ENCODE peak calls at places on chromosomes 3 and 15, in six cellular contexts. V, A, M, R, D and U are unnamed samples.

GRCh38 chr3:4656059-4656458 is 162.9 kb downstream of the ITPR1 start:
- DNase-seq in V (no peak), A (peak; percentile 52), M (peak; percentile 83), R (peak; percentile 30), D (peak; percentile 45), U (peak; percentile 43)

GRCh38 chr15:66308526-66308925 is 15.2 kb downstream of the DIS3L start:
- DNase-seq in V (no peak), A (no peak), M (no peak), R (no peak), D (no peak), U (no peak)

GRCh38 chr15:67746450-67746849 is 78.9 kb upstream of the SKOR1 start:
- DNase-seq in V (no peak), A (no peak), M (peak; percentile 48), R (no peak), D (no peak), U (peak; percentile 27)

GRCh38 chr15:83475551-83475950 is 28.4 kb downstream of the SH3GL3 start:
- DNase-seq in V (no peak), A (no peak), M (peak; percentile 73), R (no peak), D (no peak), U (no peak)

GRCh38 chr3:194871143-194871863 is 185.6 kb downstream of the FAM43A start:
- DNase-seq in V (no peak), A (peak; percentile 61), M (peak; percentile 89), R (peak; percentile 88), D (peak; percentile 53), U (peak; percentile 84)

GRCh38 chr15:35654334-35654733 is 108.4 kb upstream of the DPH6 start:
- DNase-seq in V (no peak), A (no peak), M (no peak), R (no peak), D (no peak), U (no peak)

GRCh38 chr15:89192136-89192535 is 29.2 kb downstream of the RLBP1 start:
- DNase-seq in V (no peak), A (no peak), M (no peak), R (no peak), D (no peak), U (no peak)

GRCh38 chr3:127853681-127854080 is 31.4 kb upstream of the MGLL start:
- DNase-seq in V (no peak), A (no peak), M (peak; percentile 43), R (peak; percentile 12), D (no peak), U (no peak)

GRCh38 chr3:50375200-50375931 is 16.0 kb upstream of the TMEM115 start:
- DNase-seq in V (no peak), A (no peak), M (no peak), R (no peak), D (no peak), U (no peak)

GRCh38 chr15:32691316-32692032 is 26.3 kb upstream of the GREM1 start:
- DNase-seq in V (no peak), A (no peak), M (no peak), R (no peak), D (no peak), U (no peak)

GRCh38 chr3:184255291-184256039 is 5.9 kb downstream of the CAMK2N2 start:
- DNase-seq in V (no peak), A (no peak), M (peak; percentile 76), R (no peak), D (no peak), U (no peak)

GRCh38 chr3:34212175-34212574 is 413.7 kb downstream of the PDCD6IP start:
- DNase-seq in V (no peak), A (no peak), M (no peak), R (no peak), D (no peak), U (no peak)

GRCh38 chr15:39199076-39199475 is 381.8 kb upstream of the THBS1 start:
- DNase-seq in V (no peak), A (peak; percentile 21), M (no peak), R (peak; percentile 25), D (peak; percentile 13), U (no peak)

GRCh38 chr3:29215948-29216347 is 64.9 kb upstream of the RBMS3 start:
- DNase-seq in V (no peak), A (no peak), M (peak; percentile 39), R (no peak), D (no peak), U (no peak)

GRCh38 chr3:107943860-107944543 is 146.8 kb downstream of the CD47 start:
- DNase-seq in V (no peak), A (no peak), M (peak; percentile 30), R (no peak), D (no peak), U (no peak)

GRCh38 chr3:47855461-47856383 is 52.8 kb downstream of the DHX30 start:
- DNase-seq in V (no peak), A (no peak), M (no peak), R (no peak), D (no peak), U (no peak)

GRCh38 chr3:53498993-53499641 is 4.7 kb downstream of the CACNA1D start:
- DNase-seq in V (no peak), A (no peak), M (no peak), R (no peak), D (no peak), U (peak; percentile 35)

GRCh38 chr3:150588027-150588830 is 14.9 kb upstream of the SELENOT start:
- DNase-seq in V (no peak), A (peak; percentile 46), M (no peak), R (no peak), D (peak; percentile 51), U (no peak)

GRCh38 chr15:35115155-35115725 is 30.1 kb upstream of the NANOGP8 start:
- DNase-seq in V (no peak), A (no peak), M (no peak), R (no peak), D (no peak), U (no peak)

GRCh38 chr3:48628277-48629017 is 6.8 kb downstream of the SLC26A6 start:
- DNase-seq in V (no peak), A (no peak), M (no peak), R (no peak), D (no peak), U (no peak)

GRCh38 chr3:4738737-4739274 is 240.4 kb upstream of the BHLHE40 start:
- DNase-seq in V (no peak), A (peak; percentile 35), M (no peak), R (no peak), D (no peak), U (no peak)

GRCh38 chr3:174023445-174023844 is 625.9 kb downstream of the NLGN1 start:
- DNase-seq in V (no peak), A (no peak), M (no peak), R (no peak), D (no peak), U (no peak)

GRCh38 chr15:31327674-31328424 is 1.2 kb downstream of the KLF13 start:
- DNase-seq in V (peak; percentile 85), A (peak; percentile 78), M (peak; percentile 56), R (peak; percentile 82), D (peak; percentile 75), U (peak; percentile 80)

GRCh38 chr15:96102631-96103030 is 227.9 kb upstream of the NR2F2 start:
- DNase-seq in V (no peak), A (no peak), M (peak; percentile 72), R (no peak), D (no peak), U (no peak)

GRCh38 chr15:80526556-80527340 is 122.6 kb downstream of the ARNT2 start:
- DNase-seq in V (no peak), A (no peak), M (no peak), R (no peak), D (no peak), U (no peak)

GRCh38 chr3:60363817-60364216 is 887.4 kb downstream of the FHIT start:
- DNase-seq in V (no peak), A (no peak), M (peak; percentile 38), R (no peak), D (no peak), U (no peak)

GRCh38 chr15:31434418-31435255 is 108.0 kb downstream of the KLF13 start:
- DNase-seq in V (peak; percentile 91), A (peak; percentile 46), M (peak; percentile 56), R (peak; percentile 75), D (peak; percentile 54), U (peak; percentile 64)

DNA sequence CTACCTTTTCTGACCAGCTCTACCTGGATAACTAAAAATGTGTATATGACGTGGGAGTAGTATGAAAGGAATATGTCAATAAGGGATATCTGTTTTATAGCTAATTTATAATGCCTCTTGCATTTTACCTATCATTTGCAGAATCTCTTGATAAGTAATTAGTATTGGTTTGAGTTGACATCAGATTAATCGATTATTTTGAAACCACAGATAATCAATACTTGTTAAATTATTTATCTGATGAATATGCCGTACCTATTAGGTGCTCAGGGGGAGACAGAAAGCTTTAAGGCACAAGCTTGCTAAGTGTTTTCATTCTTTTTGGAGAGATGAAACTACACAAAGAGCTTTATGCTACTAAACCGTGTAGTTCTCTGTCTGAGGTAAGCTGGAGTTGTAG is 24.3 kb downstream of the NR1D2 start:
- DNase-seq in V (no peak), A (no peak), M (no peak), R (no peak), D (no peak), U (no peak)
- H3K36me3 ChIP-seq in V (peaks cover 23% of the 10 kb centered on the region), A (peaks cover 7% of the 10 kb centered on the region), M (peaks cover 17% of the 10 kb centered on the region), R (peaks cover 20% of the 10 kb centered on the region), D (peaks cover 85% of the 10 kb centered on the region), U (no peaks in the 10 kb centered on the region)

DNA sequence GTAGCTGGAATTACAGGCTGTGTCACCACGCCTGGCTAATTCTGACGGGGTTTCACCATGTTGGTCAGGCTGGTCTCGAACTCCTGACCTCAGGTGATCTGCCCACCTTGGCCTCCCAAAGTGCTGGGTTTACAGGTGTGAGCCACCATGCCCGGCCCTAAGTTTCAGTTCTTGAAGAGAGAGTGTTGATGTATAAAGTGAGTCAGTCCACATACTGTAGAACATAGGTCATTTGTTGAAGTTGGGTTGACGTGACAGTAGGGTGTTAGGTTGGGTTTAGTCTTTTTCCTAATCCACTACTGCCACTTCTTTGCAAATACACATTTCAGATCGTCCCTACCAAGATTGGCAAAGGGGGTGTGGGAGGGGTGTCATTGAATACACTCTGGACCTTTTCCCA is 15.2 kb downstream of the DNAJC19 start:
- DNase-seq in V (no peak), A (no peak), M (no peak), R (no peak), D (no peak), U (no peak)
- H3K36me3 ChIP-seq in V (peaks cover 14% of the 10 kb centered on the region), A (no peaks in the 10 kb centered on the region), M (peaks cover 57% of the 10 kb centered on the region), R (peaks cover 13% of the 10 kb centered on the region), D (peaks cover 79% of the 10 kb centered on the region), U (peaks cover 7% of the 10 kb centered on the region)

GRCh38 chr3:66239513-66240135 is 18.8 kb downstream of the SLC25A26 start:
- DNase-seq in V (no peak), A (no peak), M (no peak), R (no peak), D (no peak), U (no peak)
- H3K36me3 ChIP-seq in V (peaks cover 6% of the 10 kb centered on the region), A (no peaks in the 10 kb centered on the region), M (no peaks in the 10 kb centered on the region), R (peaks cover 13% of the 10 kb centered on the region), D (peaks cover 40% of the 10 kb centered on the region), U (no peaks in the 10 kb centered on the region)

GRCh38 chr3:66754613-66755012 is 243.5 kb upstream of the KBTBD8 start:
- DNase-seq in V (no peak), A (no peak), M (no peak), R (no peak), D (no peak), U (no peak)
- H3K36me3 ChIP-seq in V (no peaks in the 10 kb centered on the region), A (no peaks in the 10 kb centered on the region), M (no peaks in the 10 kb centered on the region), R (no peaks in the 10 kb centered on the region), D (no peaks in the 10 kb centered on the region), U (no peaks in the 10 kb centered on the region)

GRCh38 chr15:70053006-70053702 is 44.6 kb downstream of the TLE3 start:
- DNase-seq in V (no peak), A (no peak), M (no peak), R (no peak), D (no peak), U (no peak)
- H3K36me3 ChIP-seq in V (peaks cover 69% of the 10 kb centered on the region), A (peaks cover 7% of the 10 kb centered on the region), M (peaks cover 39% of the 10 kb centered on the region), R (peaks cover 80% of the 10 kb centered on the region), D (peaks cover 88% of the 10 kb centered on the region), U (peaks cover 53% of the 10 kb centered on the region)